ENCODE peak calls at places on chromosomes 4 and X, in eight cellular contexts. E is body of pancreas, K is gastrocnemius medialis, Z is upper lobe of left lung, H is breast epithelium, F is heart left ventricle, X is uterus, P is ovary. R is an unnamed sample.
A peak's percentile ranks its signal among the peaks of the same experiment; 100 is the strongest.

GRCh38 chrX:21730011-21730410 is 27.9 kb downstream of the SMPX start:
- DNase-seq in E (no peak), K (no peak), Z (no peak), H (no peak), F (no peak), X (no peak), P (no peak), R (no peak)

GRCh38 chr4:80215449-80216052 is 18.2 kb downstream of the PRDM8 start:
- DNase-seq in E (no peak), K (no peak), Z (no peak), H (no peak), F (no peak), X (no peak), P (no peak), R (no peak)

GRCh38 chrX:123626962-123627361 is 105.9 kb downstream of the THOC2 start:
- DNase-seq in E (no peak), K (no peak), Z (no peak), H (no peak), F (no peak), X (no peak), P (no peak), R (no peak)

GRCh38 chr4:181007751-181008150 is 1235.5 kb upstream of the TENM3 start:
- DNase-seq in E (no peak), K (no peak), Z (no peak), H (no peak), F (no peak), X (no peak), P (no peak), R (no peak)

GRCh38 chr4:70571772-70572171 is 20.3 kb upstream of the AMBN start:
- DNase-seq in E (no peak), K (no peak), Z (no peak), H (no peak), F (no peak), X (no peak), P (no peak), R (no peak)

GRCh38 chr4:80434238-80434637 is 98.7 kb downstream of the CFAP299 start:
- DNase-seq in E (no peak), K (no peak), Z (no peak), H (no peak), F (no peak), X (no peak), P (no peak), R (no peak)

GRCh38 chr4:156971623-156972369 is at the start of gene PDGFC:
- DNase-seq in E (peak; percentile 83), K (peak; percentile 67), Z (peak; percentile 84), H (peak; percentile 69), F (peak; percentile 80), X (peak; percentile 82), P (peak; percentile 82), R (peak; percentile 75)

GRCh38 chrX:46617906-46618305 is 44.3 kb downstream of the CHST7 start:
- DNase-seq in E (no peak), K (no peak), Z (no peak), H (no peak), F (no peak), X (no peak), P (no peak), R (no peak)

GRCh38 chr4:38889143-38889542 is 21.5 kb downstream of the FAM114A1 start:
- DNase-seq in E (no peak), K (no peak), Z (no peak), H (no peak), F (no peak), X (no peak), P (no peak), R (no peak)

GRCh38 chrX:28847423-28847822 is 260.2 kb downstream of the IL1RAPL1 start:
- DNase-seq in E (peak; percentile 2), K (peak; percentile 24), Z (no peak), H (no peak), F (peak; percentile 27), X (no peak), P (peak; percentile 13), R (no peak)

GRCh38 chrX:10245219-10245618 is 88.4 kb downstream of the CLCN4 start:
- DNase-seq in E (no peak), K (no peak), Z (no peak), H (no peak), F (no peak), X (no peak), P (no peak), R (no peak)

GRCh38 chrX:83469551-83469950 is 38.5 kb upstream of the POU3F4 start:
- DNase-seq in E (peak; percentile 13), K (no peak), Z (no peak), H (no peak), F (no peak), X (no peak), P (no peak), R (peak; percentile 25)

GRCh38 chrX:109186939-109187338 is 294.9 kb downstream of the GUCY2F start:
- DNase-seq in E (no peak), K (no peak), Z (no peak), H (no peak), F (no peak), X (no peak), P (no peak), R (no peak)

GRCh38 chr4:764405-765169 is 59.0 kb downstream of the PCGF3 start:
- DNase-seq in E (no peak), K (no peak), Z (no peak), H (no peak), F (no peak), X (no peak), P (no peak), R (no peak)
- TF ChIP-seq POLR2A in E (no peak), K (no peak), Z (no peak), H (no peak), F (no peak), X (no peak), P (no peak), R (no peak)

GRCh38 chr4:6902318-6903042 is 7.1 kb upstream of the TBC1D14 start:
- DNase-seq in E (no peak), K (no peak), Z (no peak), H (no peak), F (no peak), X (no peak), P (no peak), R (peak; percentile 57)
- H3K4me1 ChIP-seq in E (peaks cover 5% of the 10 kb centered on the region), K (no peaks in the 10 kb centered on the region), Z (no peaks in the 10 kb centered on the region), H (no peaks in the 10 kb centered on the region), F (peaks cover under 1% of the 10 kb centered on the region), X (no peaks in the 10 kb centered on the region), P (no peaks in the 10 kb centered on the region), R (peaks cover 13% of the 10 kb centered on the region)

DNA sequence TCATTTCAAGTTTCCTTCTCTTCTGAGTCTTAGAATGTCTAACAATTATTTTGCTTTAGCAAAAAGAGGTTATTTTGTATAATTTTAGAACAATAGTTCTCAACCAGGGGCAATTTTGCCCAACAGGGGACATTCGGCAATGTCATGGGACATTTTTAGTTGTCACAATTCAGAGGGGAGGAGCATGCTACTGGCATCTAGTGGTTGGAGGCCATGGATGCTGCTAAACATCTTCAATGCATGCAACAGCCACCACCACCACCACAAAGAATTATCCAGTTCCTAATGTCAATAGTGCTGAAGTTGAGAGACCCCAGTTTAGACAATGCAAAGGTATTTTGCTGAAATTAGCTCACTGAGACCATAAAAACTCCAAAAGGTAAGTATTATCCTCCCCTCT is 122.5 kb downstream of the ARHGAP6 start:
- DNase-seq in E (no peak), K (no peak), Z (no peak), H (no peak), F (no peak), X (no peak), P (no peak), R (no peak)
- TF ChIP-seq CTCF in E (no peak), K (no peak), Z (no peak), H (no peak), F (no peak), X (no peak), P (no peak), R (no peak)

GRCh38 chrX:63561425-63561824 is 210.3 kb upstream of the SPIN4 start:
- DNase-seq in E (no peak), K (no peak), Z (no peak), H (no peak), F (no peak), X (no peak), P (no peak), R (no peak)

GRCh38 chrX:63560601-63561218 is 209.6 kb upstream of the SPIN4 start:
- DNase-seq in E (peak; percentile 71), K (peak; percentile 61), Z (peak; percentile 61), H (peak; percentile 51), F (peak; percentile 61), X (peak; percentile 52), P (peak; percentile 53), R (peak; percentile 58)
- TF ChIP-seq POLR2A in E (peak; percentile 56), K (peak; percentile 14), Z (peak; percentile 23), H (no peak), F (no peak), X (no peak), P (no peak), R (no peak)

DNA sequence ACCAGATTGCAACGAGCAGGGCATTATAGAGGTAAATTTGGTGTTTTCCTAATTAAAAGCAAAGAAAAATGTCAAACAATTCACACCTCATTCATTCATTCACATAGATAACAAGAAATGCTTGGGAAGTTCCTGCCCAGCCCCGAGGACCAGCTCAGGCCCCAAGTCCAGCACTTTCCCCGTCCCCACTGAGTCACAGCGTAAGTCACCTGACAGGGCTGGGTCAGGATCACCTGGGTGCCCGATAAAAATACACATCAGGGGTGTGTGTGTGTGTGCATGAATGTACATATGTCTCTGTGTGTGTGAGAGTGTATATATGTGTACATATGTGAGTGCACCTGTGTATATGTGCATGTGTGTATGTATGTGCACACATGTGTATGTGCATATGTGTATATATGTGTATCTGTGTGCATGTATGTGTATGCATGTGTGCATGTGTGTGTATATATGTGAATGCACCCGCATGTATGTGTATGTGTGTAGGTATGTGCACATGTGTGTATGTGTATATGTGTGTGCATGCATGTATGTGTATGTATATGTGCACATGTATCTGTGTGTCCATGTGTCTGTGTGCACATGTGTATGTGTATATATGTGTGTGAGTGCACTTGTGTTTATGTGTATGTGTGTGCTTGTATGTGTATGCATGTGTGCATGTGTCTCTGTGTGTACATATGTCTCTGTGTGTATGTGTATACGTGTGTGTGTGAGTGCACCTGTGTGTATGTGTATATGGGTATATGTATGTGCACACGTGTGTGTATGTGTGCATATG is 18.6 kb upstream of the SH3TC1 start:
- DNase-seq in E (no peak), K (no peak), Z (no peak), H (no peak), F (no peak), X (no peak), P (no peak), R (peak; percentile 51)
- H3K4me1 ChIP-seq in E (peaks cover 12% of the 10 kb centered on the region), K (peaks cover 22% of the 10 kb centered on the region), Z (peaks cover 26% of the 10 kb centered on the region), H (no peaks in the 10 kb centered on the region), F (peaks cover 41% of the 10 kb centered on the region), X (no peaks in the 10 kb centered on the region), P (no peaks in the 10 kb centered on the region), R (peaks cover 31% of the 10 kb centered on the region)

R was measured in stomach.